ENCODE peak calls at places on chromosomes 2 and 18, in six cellular contexts. One of them, this sample, is unnamed.

GRCh38 chr2:200786423-200786822 is 25.3 kb upstream of the BZW1 start:
- DNase-seq in A549: no peak
- DNase-seq in AG09309: no peak
- DNase-seq in psoas muscle: no peak
- DNase-seq in right lobe of liver: no peak
- DNase-seq in CD8-positive, alpha-beta T cell: no peak
- DNase-seq in this sample: no peak

GRCh38 chr2:227657204-227657845 is 9.3 kb upstream of the SCYGR5 start:
- DNase-seq in A549: no peak
- DNase-seq in AG09309: peak; percentile 18
- DNase-seq in psoas muscle: no peak
- DNase-seq in right lobe of liver: no peak
- DNase-seq in CD8-positive, alpha-beta T cell: no peak
- DNase-seq in this sample: no peak

GRCh38 chr2:241636182-241636982 is 576 bp downstream of the THAP4 start:
- DNase-seq in A549: peak; percentile 18
- DNase-seq in AG09309: no peak
- DNase-seq in psoas muscle: peak; percentile 55
- DNase-seq in right lobe of liver: peak; percentile 76
- DNase-seq in CD8-positive, alpha-beta T cell: no peak
- DNase-seq in this sample: peak; percentile 32

GRCh38 chr2:111037136-111037535 is 83.6 kb upstream of the BCL2L11 start:
- DNase-seq in A549: no peak
- DNase-seq in AG09309: no peak
- DNase-seq in psoas muscle: no peak
- DNase-seq in right lobe of liver: no peak
- DNase-seq in CD8-positive, alpha-beta T cell: no peak
- DNase-seq in this sample: no peak

GRCh38 chr18:13264986-13265900 is 46.7 kb downstream of the LDLRAD4 start:
- DNase-seq in A549: no peak
- DNase-seq in AG09309: no peak
- DNase-seq in psoas muscle: no peak
- DNase-seq in right lobe of liver: no peak
- DNase-seq in CD8-positive, alpha-beta T cell: no peak
- DNase-seq in this sample: no peak

GRCh38 chr18:59778434-59778833 is 81.2 kb upstream of the CCBE1 start:
- DNase-seq in A549: no peak
- DNase-seq in AG09309: no peak
- DNase-seq in psoas muscle: no peak
- DNase-seq in right lobe of liver: no peak
- DNase-seq in CD8-positive, alpha-beta T cell: no peak
- DNase-seq in this sample: no peak

GRCh38 chr2:26687328-26687727 is 5.2 kb upstream of the KCNK3 start:
- DNase-seq in A549: no peak
- DNase-seq in AG09309: no peak
- DNase-seq in psoas muscle: no peak
- DNase-seq in right lobe of liver: no peak
- DNase-seq in CD8-positive, alpha-beta T cell: no peak
- DNase-seq in this sample: no peak

GRCh38 chr2:100924520-100925451 is 77.3 kb upstream of the RPL31 start:
- DNase-seq in A549: no peak
- DNase-seq in AG09309: no peak
- DNase-seq in psoas muscle: no peak
- DNase-seq in right lobe of liver: no peak
- DNase-seq in CD8-positive, alpha-beta T cell: no peak
- DNase-seq in this sample: no peak

GRCh38 chr2:54360055-54360792 is 95.9 kb upstream of the SPTBN1 start:
- DNase-seq in A549: no peak
- DNase-seq in AG09309: peak; percentile 31
- DNase-seq in psoas muscle: no peak
- DNase-seq in right lobe of liver: no peak
- DNase-seq in CD8-positive, alpha-beta T cell: no peak
- DNase-seq in this sample: peak; percentile 37

GRCh38 chr2:140344842-140345241 is 1564.7 kb upstream of the NXPH2 start:
- DNase-seq in A549: no peak
- DNase-seq in AG09309: no peak
- DNase-seq in psoas muscle: no peak
- DNase-seq in right lobe of liver: no peak
- DNase-seq in CD8-positive, alpha-beta T cell: no peak
- DNase-seq in this sample: no peak

GRCh38 chr2:172600644-172601043 is 44.8 kb downstream of the PDK1 start:
- DNase-seq in A549: no peak
- DNase-seq in AG09309: no peak
- DNase-seq in psoas muscle: no peak
- DNase-seq in right lobe of liver: no peak
- DNase-seq in CD8-positive, alpha-beta T cell: no peak
- DNase-seq in this sample: no peak

GRCh38 chr2:179107737-179108136 is 57.8 kb upstream of the CCDC141 start:
- DNase-seq in A549: no peak
- DNase-seq in AG09309: no peak
- DNase-seq in psoas muscle: no peak
- DNase-seq in right lobe of liver: no peak
- DNase-seq in CD8-positive, alpha-beta T cell: no peak
- DNase-seq in this sample: no peak

GRCh38 chr2:113857454-113857853 is 32.4 kb upstream of the ACTR3 start:
- DNase-seq in A549: no peak
- DNase-seq in AG09309: no peak
- DNase-seq in psoas muscle: no peak
- DNase-seq in right lobe of liver: no peak
- DNase-seq in CD8-positive, alpha-beta T cell: no peak
- DNase-seq in this sample: no peak

GRCh38 chr2:64946737-64947090 is 42.5 kb upstream of the SLC1A4 start:
- DNase-seq in A549: no peak
- DNase-seq in AG09309: no peak
- DNase-seq in psoas muscle: no peak
- DNase-seq in right lobe of liver: no peak
- DNase-seq in CD8-positive, alpha-beta T cell: no peak
- DNase-seq in this sample: no peak
- H3K4me3 ChIP-seq in A549: no peak overlapping the region
- H3K4me3 ChIP-seq in AG09309: no peak overlapping the region
- H3K4me3 ChIP-seq in psoas muscle: no peak overlapping the region
- H3K4me3 ChIP-seq in right lobe of liver: no peak overlapping the region
- H3K4me3 ChIP-seq in CD8-positive, alpha-beta T cell: peak overlapping the region; percentile 40
- H3K4me3 ChIP-seq in this sample: no peak overlapping the region

GRCh38 chr18:42745931-42746330 is 369.6 kb downstream of the RIT2 start:
- DNase-seq in A549: no peak
- DNase-seq in AG09309: no peak
- DNase-seq in psoas muscle: no peak
- DNase-seq in right lobe of liver: no peak
- DNase-seq in CD8-positive, alpha-beta T cell: no peak
- DNase-seq in this sample: no peak
- TF ChIP-seq CTCF in A549: no peak
- TF ChIP-seq CTCF in AG09309: no peak
- TF ChIP-seq CTCF in psoas muscle: no peak
- TF ChIP-seq CTCF in right lobe of liver: no peak
- TF ChIP-seq CTCF in CD8-positive, alpha-beta T cell: no peak
- TF ChIP-seq CTCF in this sample: no peak

GRCh38 chr2:205058409-205058808 is 513.1 kb downstream of the PARD3B start:
- DNase-seq in A549: no peak
- DNase-seq in AG09309: no peak
- DNase-seq in psoas muscle: no peak
- DNase-seq in right lobe of liver: no peak
- DNase-seq in CD8-positive, alpha-beta T cell: no peak
- DNase-seq in this sample: no peak

GRCh38 chr2:205052781-205053180 is 507.5 kb downstream of the PARD3B start:
- DNase-seq in A549: no peak
- DNase-seq in AG09309: no peak
- DNase-seq in psoas muscle: no peak
- DNase-seq in right lobe of liver: no peak
- DNase-seq in CD8-positive, alpha-beta T cell: no peak
- DNase-seq in this sample: no peak

GRCh38 chr2:205054789-205055188 is 509.5 kb downstream of the PARD3B start:
- DNase-seq in A549: no peak
- DNase-seq in AG09309: no peak
- DNase-seq in psoas muscle: no peak
- DNase-seq in right lobe of liver: no peak
- DNase-seq in CD8-positive, alpha-beta T cell: no peak
- DNase-seq in this sample: no peak

GRCh38 chr2:205053827-205054410 is 508.6 kb downstream of the PARD3B start:
- DNase-seq in A549: no peak
- DNase-seq in AG09309: no peak
- DNase-seq in psoas muscle: no peak
- DNase-seq in right lobe of liver: no peak
- DNase-seq in CD8-positive, alpha-beta T cell: no peak
- DNase-seq in this sample: no peak

GRCh38 chr2:205056066-205056678 is 510.9 kb downstream of the PARD3B start:
- DNase-seq in A549: no peak
- DNase-seq in AG09309: no peak
- DNase-seq in psoas muscle: no peak
- DNase-seq in right lobe of liver: no peak
- DNase-seq in CD8-positive, alpha-beta T cell: no peak
- DNase-seq in this sample: no peak
- H3K4me3 ChIP-seq in A549: no peak overlapping the region
- H3K4me3 ChIP-seq in AG09309: no peak overlapping the region
- H3K4me3 ChIP-seq in psoas muscle: no peak overlapping the region
- H3K4me3 ChIP-seq in right lobe of liver: no peak overlapping the region
- H3K4me3 ChIP-seq in CD8-positive, alpha-beta T cell: no peak overlapping the region
- H3K4me3 ChIP-seq in this sample: no peak overlapping the region

GRCh38 chr2:240013343-240013742 is 11.8 kb downstream of the NDUFA10 start:
- DNase-seq in A549: no peak
- DNase-seq in AG09309: no peak
- DNase-seq in psoas muscle: no peak
- DNase-seq in right lobe of liver: no peak
- DNase-seq in CD8-positive, alpha-beta T cell: no peak
- DNase-seq in this sample: no peak
- TF ChIP-seq CTCF in A549: no peak
- TF ChIP-seq CTCF in AG09309: peak; percentile 34
- TF ChIP-seq CTCF in psoas muscle: no peak
- TF ChIP-seq CTCF in right lobe of liver: no peak
- TF ChIP-seq CTCF in CD8-positive, alpha-beta T cell: no peak
- TF ChIP-seq CTCF in this sample: no peak